ENCODE peak calls at places on chromosome 13, in six cellular contexts. K, D, G, A, B and Q are unnamed samples. For H3K27me3, the result is how much of the 10 kb centered on the place peaks cover.

GRCh38 chr13:108508263-108508662 is 121.1 kb upstream of the MYO16 start:
- DNase-seq in K (peak), D (no peak), G (no peak), A (no peak), B (no peak), Q (no peak)

GRCh38 chr13:46604226-46604968 is 51.4 kb downstream of the LRCH1 start:
- DNase-seq in K (no peak), D (no peak), G (no peak), A (no peak), B (no peak), Q (no peak)

GRCh38 chr13:45713106-45713690 is 11.1 kb downstream of the CBY2 start:
- DNase-seq in K (peak), D (no peak), G (no peak), A (no peak), B (no peak), Q (no peak)

GRCh38 chr13:73054712-73055111 is 4.1 kb upstream of the KLF5 start:
- DNase-seq in K (no peak), D (no peak), G (no peak), A (no peak), B (no peak), Q (no peak)

GRCh38 chr13:34039678-34040077 is 221.7 kb downstream of the RFC3 start:
- DNase-seq in K (no peak), D (no peak), G (no peak), A (no peak), B (no peak), Q (no peak)

GRCh38 chr13:88031980-88032562 is 360.9 kb downstream of the SLITRK5 start:
- DNase-seq in K (no peak), D (no peak), G (no peak), A (no peak), B (no peak), Q (no peak)

GRCh38 chr13:42946927-42947326 is 45.1 kb downstream of the EPSTI1 start:
- DNase-seq in K (no peak), D (no peak), G (no peak), A (no peak), B (no peak), Q (no peak)

GRCh38 chr13:65889368-65889767 is 1340.8 kb downstream of the PCDH9 start:
- DNase-seq in K (no peak), D (no peak), G (no peak), A (no peak), B (no peak), Q (no peak)

GRCh38 chr13:22040810-22041364 is 370.0 kb downstream of the FGF9 start:
- DNase-seq in K (peak), D (no peak), G (no peak), A (no peak), B (no peak), Q (peak)
- H3K27me3 ChIP-seq in K (under half), D (under half), G (under half), A (under half), B (under half), Q (under half)

GRCh38 chr13:109815651-109816050 is 29.3 kb upstream of the IRS2 start:
- DNase-seq in K (no peak), D (no peak), G (no peak), A (no peak), B (no peak), Q (no peak)
- H3K27me3 ChIP-seq in K (under half), D (under half), G (under half), A (under half), B (under half), Q (under half)

DNA sequence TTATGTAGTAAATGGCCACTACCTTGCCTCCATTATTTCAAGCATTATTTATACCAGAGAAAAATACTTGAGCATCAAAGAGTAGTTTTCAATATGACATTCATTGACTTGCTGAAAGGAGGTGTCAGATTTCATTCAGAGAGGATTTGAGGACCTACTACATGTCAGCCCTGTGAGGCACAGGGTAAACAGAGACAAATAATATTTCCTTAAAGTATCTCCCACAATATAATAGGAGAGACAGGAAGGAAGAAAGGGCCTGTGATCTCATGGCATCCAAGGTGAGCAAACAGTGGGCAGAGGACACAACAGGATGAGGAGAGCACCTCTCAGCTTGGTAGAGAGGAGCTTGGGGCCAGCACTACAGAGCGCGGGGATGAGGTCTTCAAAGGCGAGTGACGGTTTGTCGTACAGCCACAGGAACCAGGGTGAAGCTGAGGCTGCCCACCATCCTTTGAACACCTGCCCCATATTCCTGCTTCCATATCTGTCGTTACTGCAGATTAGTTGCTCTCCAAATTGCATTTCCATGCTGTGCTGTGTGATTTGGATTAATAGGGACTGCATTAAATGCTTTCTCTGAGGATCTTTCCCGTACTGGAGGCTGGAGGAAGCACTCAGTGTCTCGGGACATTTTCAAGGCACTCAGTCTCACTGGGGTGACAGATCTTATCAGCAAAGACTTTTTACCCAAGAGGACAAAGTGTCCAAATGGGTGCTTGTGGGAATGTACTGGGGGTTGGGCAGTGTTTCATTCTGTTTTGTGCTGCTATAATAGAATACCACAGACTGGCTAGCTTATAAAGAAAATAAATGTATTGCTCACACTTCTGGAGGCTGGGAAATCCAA is 59.2 kb downstream of the GJA3 start:
- DNase-seq in K (peak), D (no peak), G (no peak), A (no peak), B (no peak), Q (no peak)
- H3K27me3 ChIP-seq in K (under half), D (under half), G (half or more), A (under half), B (under half), Q (under half)

DNA sequence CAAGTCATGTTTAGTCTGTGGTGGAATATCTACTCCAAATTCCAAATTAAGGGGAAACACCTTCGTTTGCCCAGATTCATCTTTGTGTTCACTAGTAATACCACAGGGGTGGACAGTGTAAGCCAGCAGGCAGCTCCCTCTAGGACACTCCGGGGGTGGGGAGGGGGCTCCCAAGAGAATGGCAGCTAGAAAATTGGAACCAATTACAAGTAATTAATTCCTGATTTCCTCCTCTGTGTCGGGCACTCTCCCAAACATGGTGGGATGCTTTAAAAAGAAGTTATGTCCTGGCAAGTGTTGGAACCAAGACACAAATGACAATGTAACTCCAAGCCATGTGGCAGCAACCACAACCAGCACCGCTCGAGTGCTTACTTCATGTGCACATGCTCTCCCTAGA is 5.9 kb downstream of the COL4A1 start:
- DNase-seq in K (no peak), D (no peak), G (no peak), A (no peak), B (no peak), Q (no peak)
- H3K27me3 ChIP-seq in K (under half), D (under half), G (under half), A (half or more), B (under half), Q (under half)

GRCh38 chr13:31035162-31035951 is 102.9 kb downstream of the TEX26 start:
- DNase-seq in K (no peak), D (no peak), G (no peak), A (no peak), B (peak), Q (no peak)
- H3K27me3 ChIP-seq in K (under half), D (under half), G (half or more), A (under half), B (under half), Q (under half)

GRCh38 chr13:24691381-24691780 is 11.2 kb downstream of the ATP12A start:
- DNase-seq in K (no peak), D (no peak), G (no peak), A (no peak), B (no peak), Q (no peak)

GRCh38 chr13:24692541-24692940 is 12.3 kb downstream of the ATP12A start:
- DNase-seq in K (no peak), D (peak), G (no peak), A (no peak), B (no peak), Q (peak)

GRCh38 chr13:24698686-24699085 is 18.5 kb downstream of the ATP12A start:
- DNase-seq in K (no peak), D (no peak), G (no peak), A (no peak), B (no peak), Q (no peak)

GRCh38 chr13:24694907-24695306 is 14.7 kb downstream of the ATP12A start:
- DNase-seq in K (no peak), D (no peak), G (no peak), A (no peak), B (no peak), Q (no peak)

GRCh38 chr13:24693862-24694471 is 13.8 kb downstream of the ATP12A start:
- DNase-seq in K (peak), D (no peak), G (no peak), A (peak), B (peak), Q (peak)
- H3K27me3 ChIP-seq in K (under half), D (under half), G (half or more), A (under half), B (under half), Q (under half)

GRCh38 chr13:31848621-31849020 is 109.3 kb downstream of the RXFP2 start:
- DNase-seq in K (no peak), D (no peak), G (no peak), A (no peak), B (no peak), Q (no peak)
- H3K27me3 ChIP-seq in K (under half), D (under half), G (under half), A (under half), B (under half), Q (under half)

DNA sequence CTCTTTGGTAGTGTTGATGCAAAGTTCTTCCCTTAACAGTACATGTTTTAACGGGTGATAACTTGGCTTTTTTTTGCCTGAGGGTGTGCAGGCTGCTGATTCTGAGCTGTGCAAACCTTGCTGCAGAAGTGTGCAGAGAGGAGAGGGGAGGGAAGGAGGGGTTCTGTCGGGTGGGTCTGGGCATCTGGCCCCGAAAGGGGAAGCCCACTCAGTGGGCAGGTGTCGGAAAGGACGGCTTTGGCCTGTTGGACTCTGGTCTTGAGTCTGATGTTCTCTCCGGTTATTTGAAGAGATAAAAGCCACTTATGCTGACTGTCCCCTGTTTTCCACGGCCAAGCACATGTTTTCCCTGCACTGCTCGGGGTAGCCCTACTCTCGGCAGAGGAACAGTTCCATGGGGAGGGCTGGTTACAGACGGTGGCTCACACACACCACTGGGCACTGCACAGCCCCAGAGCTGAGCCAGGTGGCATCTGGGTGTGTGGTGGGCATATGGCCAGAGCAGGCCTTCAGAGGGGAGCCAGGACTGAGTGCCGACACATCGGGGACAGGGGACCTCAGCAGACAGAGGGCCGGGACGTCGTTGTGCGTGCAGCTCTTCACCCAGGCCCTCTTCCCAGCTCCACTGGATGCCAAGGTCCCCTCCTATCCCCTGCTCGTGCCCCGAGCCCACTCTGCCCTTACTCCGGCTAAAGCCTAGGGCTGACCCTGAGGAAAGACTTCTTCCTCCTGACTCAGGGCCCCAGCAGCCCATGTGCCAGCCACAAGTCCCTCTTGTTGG is 93.2 kb downstream of the TEX29 start:
- DNase-seq in K (no peak), D (no peak), G (no peak), A (no peak), B (no peak), Q (no peak)
- H3K27me3 ChIP-seq in K (under half), D (under half), G (half or more), A (half or more), B (under half), Q (under half)

GRCh38 chr13:26726684-26727083 is 33.9 kb downstream of the GPR12 start:
- DNase-seq in K (no peak), D (no peak), G (no peak), A (no peak), B (no peak), Q (no peak)
- H3K27me3 ChIP-seq in K (under half), D (under half), G (under half), A (under half), B (under half), Q (under half)

DNA sequence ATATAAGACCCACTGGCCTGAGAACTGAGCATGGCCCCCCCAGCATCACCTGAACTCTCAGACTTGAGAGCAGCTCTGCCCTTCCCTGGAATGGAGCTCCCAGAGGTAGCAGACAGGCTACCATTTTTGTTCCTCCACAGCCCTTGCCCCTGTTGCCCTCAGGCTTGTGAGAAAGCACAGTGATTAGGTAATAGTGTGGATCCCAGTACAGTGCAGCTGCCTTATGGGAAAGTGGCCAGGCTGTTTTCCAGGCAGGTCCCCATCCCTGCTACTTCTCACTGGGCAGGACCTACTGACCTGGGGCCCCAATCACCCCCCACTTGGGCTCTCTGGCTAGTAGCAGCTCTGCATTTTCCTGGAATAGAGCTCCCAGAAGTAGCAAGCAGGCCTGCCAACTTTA is 834.0 kb downstream of the DACH1 start:
- DNase-seq in K (no peak), D (no peak), G (no peak), A (no peak), B (no peak), Q (no peak)
- H3K27me3 ChIP-seq in K (half or more), D (under half), G (under half), A (under half), B (under half), Q (under half)